ENCODE peak calls at places on chromosomes 3 and 15, in five cellular contexts. D, M, T, O and E are unnamed samples.

GRCh38 chr3:15933439-15934144 is 135.8 kb upstream of the ANKRD28 start:
- DNase-seq in M (no peak), T (no peak), D (no peak), O (no peak), E (no peak)

GRCh38 chr15:40511472-40512133 is 40.8 kb downstream of the CHST14 start:
- DNase-seq in D (peak), M (peak), O (no peak), T (peak), E (peak)

GRCh38 chr15:87935583-87935982 is 321.0 kb downstream of the NTRK3 start:
- DNase-seq in M (no peak), D (no peak), O (no peak), T (no peak), E (no peak)

GRCh38 chr3:7400360-7400759 is 539.4 kb downstream of the GRM7 start:
- DNase-seq in T (no peak), M (no peak), O (no peak), D (no peak), E (no peak)

GRCh38 chr3:23202921-23203650 is at the start of gene UBE2E2:
- DNase-seq in T (peak), M (peak), O (peak), D (peak), E (peak)

GRCh38 chr3:105880681-105881290 is 12.0 kb upstream of the CBLB start:
- DNase-seq in D (no peak), T (no peak), O (no peak), M (no peak), E (no peak)

GRCh38 chr3:130539005-130539404 is 22.0 kb downstream of the COL6A6 start:
- DNase-seq in M (no peak), D (peak), O (no peak), T (peak), E (no peak)

GRCh38 chr15:78316211-78317077 is 17.0 kb upstream of the SKIC8 start:
- DNase-seq in O (no peak), D (no peak), T (no peak), M (no peak), E (no peak)

GRCh38 chr3:152302521-152303021 is 33.8 kb downstream of the MBNL1 start:
- DNase-seq in O (no peak), D (peak), T (no peak), M (no peak), E (no peak)

GRCh38 chr15:70575251-70576227 is 187.8 kb downstream of the UACA start:
- DNase-seq in O (no peak), T (no peak), D (no peak), M (no peak), E (no peak)

GRCh38 chr15:38671675-38672141 is 107.1 kb upstream of the RASGRP1 start:
- DNase-seq in T (no peak), M (no peak), O (peak), D (no peak), E (no peak)

GRCh38 chr3:19811689-19812088 is 122.3 kb downstream of the EFHB start:
- DNase-seq in O (no peak), M (no peak), D (no peak), T (no peak), E (no peak)

GRCh38 chr3:65484964-65485363 is 553.8 kb downstream of the MAGI1 start:
- DNase-seq in T (no peak), D (no peak), O (no peak), M (no peak), E (no peak)

GRCh38 chr3:164521644-164522043 is 556.7 kb downstream of the SI start:
- DNase-seq in T (no peak), O (no peak), M (no peak), D (no peak), E (no peak)

GRCh38 chr3:109772520-109772919 is 435.2 kb upstream of the DPPA4 start:
- DNase-seq in T (no peak), D (no peak), O (no peak), M (no peak), E (no peak)

GRCh38 chr3:4828279-4829030 is 150.8 kb upstream of the BHLHE40 start:
- DNase-seq in M (no peak), D (peak), T (no peak), O (no peak), E (no peak)

GRCh38 chr3:23258110-23258509 is 55.0 kb downstream of the UBE2E2 start:
- DNase-seq in M (no peak), D (no peak), T (no peak), O (no peak), E (no peak)

GRCh38 chr3:63295806-63296205 is 17.7 kb downstream of the SYNPR start:
- DNase-seq in M (no peak), T (no peak), D (peak), O (no peak), E (no peak)

GRCh38 chr3:166473501-166473900 is 636.3 kb upstream of the BCHE start:
- DNase-seq in O (no peak), M (no peak), D (no peak), T (no peak), E (no peak)

GRCh38 chr15:65916664-65917406 is 47.5 kb downstream of the RAB11A start:
- DNase-seq in O (no peak), T (peak), D (peak), M (peak), E (no peak)

GRCh38 chr3:12303998-12304397 is 15.1 kb downstream of the PPARG start:
- DNase-seq in M (no peak), D (peak), T (no peak), O (no peak), E (no peak)

GRCh38 chr15:60408438-60409105 is 10.8 kb upstream of the ANXA2 start:
- DNase-seq in M (no peak), O (no peak), D (no peak), T (no peak), E (no peak)

GRCh38 chr15:52134502-52135144 is 22.0 kb upstream of the BCL2L10 start:
- DNase-seq in M (no peak), D (peak), T (no peak), O (no peak), E (no peak)

GRCh38 chr3:16884748-16885587 is at the start of gene PLCL2:
- DNase-seq in M (no peak), T (peak), D (peak), O (peak), E (peak)

GRCh38 chr3:6807967-6808588 is 52.8 kb upstream of the GRM7 start:
- DNase-seq in M (no peak), D (no peak), T (no peak), O (no peak), E (no peak)

GRCh38 chr3:121660356-121661171 is at the start of gene HCLS1:
- DNase-seq in T (no peak), M (no peak), D (peak), O (peak), E (no peak)

GRCh38 chr15:45703670-45704328 is 69.0 kb downstream of the SQOR start:
- DNase-seq in D (no peak), T (no peak), M (no peak), O (no peak), E (no peak)
- TF ChIP-seq CTCF in D (no peak), T (peak), M (no peak), O (no peak), E (peak)

DNA sequence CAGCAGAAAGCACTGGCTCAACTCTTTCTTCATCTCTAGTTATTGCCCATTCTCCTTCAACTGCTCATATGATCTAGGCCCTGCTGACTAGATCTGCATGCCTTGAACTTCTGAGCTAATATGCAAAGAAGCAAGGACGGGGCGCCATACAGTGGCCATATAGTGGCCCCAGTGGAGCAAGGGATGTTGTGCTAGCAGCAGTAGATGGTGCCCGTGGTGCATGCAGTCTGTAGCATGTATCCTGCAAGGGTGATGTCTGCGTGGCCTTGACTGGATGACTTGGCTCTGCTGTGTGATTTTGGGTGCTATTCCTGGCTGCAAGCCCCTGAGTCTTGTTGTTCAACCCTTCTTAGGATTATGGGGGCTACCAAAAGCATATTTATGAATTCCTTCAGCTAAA is 12.2 kb upstream of the NMD3 start:
- DNase-seq in T (no peak), O (no peak), D (no peak), M (no peak), E (no peak)
- TF ChIP-seq CTCF in T (no peak), O (no peak), D (no peak), M (no peak), E (no peak)

GRCh38 chr3:14125193-14126016 is 553 bp downstream of the TMEM43 start:
- DNase-seq in O (peak), T (peak), M (no peak), D (peak), E (peak)
- TF ChIP-seq CTCF in O (no peak), T (no peak), M (no peak), D (no peak), E (no peak)

GRCh38 chr3:71142440-71143161 is 440.9 kb downstream of the FOXP1 start:
- DNase-seq in T (no peak), D (no peak), O (no peak), M (no peak), E (no peak)
- TF ChIP-seq CTCF in T (no peak), D (no peak), O (no peak), M (no peak), E (no peak)

GRCh38 chr3:173988912-173989311 is 591.4 kb downstream of the NLGN1 start:
- DNase-seq in O (no peak), T (no peak), M (no peak), D (no peak), E (no peak)

DNA sequence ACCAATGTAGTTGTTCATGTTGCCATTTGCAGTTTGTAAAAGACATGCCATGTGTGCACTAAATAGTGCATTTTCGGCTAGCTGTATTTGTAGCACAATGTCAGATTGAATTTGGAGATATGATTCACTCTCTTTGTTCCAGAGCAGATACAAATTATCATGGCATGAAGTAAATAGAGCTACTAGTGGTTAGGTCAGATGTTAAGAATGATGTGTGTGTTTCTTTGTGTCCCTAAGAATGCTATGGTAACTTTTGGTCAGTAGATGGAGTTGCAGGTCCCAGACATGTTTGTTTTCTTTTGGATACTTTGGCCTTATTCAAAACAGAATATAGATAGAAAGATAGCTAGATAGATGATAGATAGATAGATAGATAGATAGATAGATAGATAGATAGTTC is 595.8 kb downstream of the NLGN1 start:
- DNase-seq in D (no peak), T (no peak), M (no peak), O (no peak), E (no peak)
- TF ChIP-seq CTCF in D (no peak), T (no peak), M (no peak), O (no peak), E (peak)

DNA sequence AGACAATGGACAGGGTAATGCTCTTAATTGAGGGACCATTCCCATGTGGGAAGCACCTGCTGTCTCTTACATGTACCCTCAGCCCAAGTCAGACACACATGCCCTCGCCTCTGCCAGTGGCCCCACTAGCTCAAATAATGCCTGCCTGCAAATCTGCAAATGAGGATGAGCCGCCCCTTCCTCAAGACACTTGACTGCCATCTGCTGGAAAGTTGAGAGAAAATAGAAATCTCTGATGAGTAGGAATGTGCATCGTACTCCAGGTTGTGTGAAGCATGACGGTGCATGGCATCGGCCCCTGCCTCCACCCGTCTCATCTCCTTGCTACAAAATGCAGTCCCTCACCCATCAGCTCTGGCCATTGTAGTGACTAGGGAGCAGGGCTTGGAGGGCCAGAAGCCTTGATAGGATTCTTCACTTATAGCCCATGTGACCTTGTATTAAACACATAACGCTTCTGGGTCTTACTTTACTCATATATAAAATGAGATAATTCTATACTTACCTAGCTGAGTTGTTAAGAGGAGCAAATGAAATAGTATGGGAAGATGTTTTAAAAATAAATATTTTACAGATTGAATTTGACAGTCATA is 6.3 kb upstream of the SCN5A start:
- DNase-seq in M (no peak), T (peak), O (no peak), D (no peak), E (no peak)
- TF ChIP-seq CTCF in M (peak), T (peak), O (peak), D (peak), E (peak)

GRCh38 chr3:39254806-39255449 is 24.9 kb downstream of the CX3CR1 start:
- DNase-seq in T (no peak), D (no peak), O (no peak), M (no peak), E (no peak)
- TF ChIP-seq CTCF in T (no peak), D (no peak), O (no peak), M (no peak), E (no peak)

GRCh38 chr15:98855067-98855814 is 152.4 kb downstream of the PGPEP1L start:
- DNase-seq in M (no peak), D (no peak), O (no peak), T (no peak), E (no peak)
- TF ChIP-seq CTCF in M (no peak), D (no peak), O (no peak), T (no peak), E (no peak)

GRCh38 chr3:50355829-50356552 is 3.3 kb downstream of the TMEM115 start:
- DNase-seq in D (no peak), O (no peak), M (no peak), T (no peak), E (no peak)
- TF ChIP-seq CTCF in D (no peak), O (no peak), M (no peak), T (no peak), E (no peak)